ENCODE peak calls at places on chromosomes 5 and 9, in four cellular contexts. L is ecto neural progenitor cell; A is IMR-90; R is stimulated activated naive B cell treated with anti-CD40 and anti-IgM and Interleukin-4, amounts not matched to agents 10 μg/mL and 1 μg/mL and 100 μg/mL, for 72 hours. J is an unnamed sample.

GRCh38 chr5:157858527-157859226 is at the start of gene CLINT1:
- DNase-seq in L (peak), A (peak), R (peak), J (peak)

GRCh38 chr5:124446125-124446524 is 300.3 kb downstream of the ZNF608 start:
- DNase-seq in L (no peak), A (no peak), R (no peak), J (no peak)

GRCh38 chr5:32736842-32737241 is 25.7 kb downstream of the NPR3 start:
- DNase-seq in L (no peak), A (no peak), R (no peak), J (no peak)

GRCh38 chr5:72451771-72452505 is 55.3 kb downstream of the ZNF366 start:
- DNase-seq in L (no peak), A (peak), R (peak), J (peak)

GRCh38 chr9:12640021-12640587 is 53.1 kb upstream of the TYRP1 start:
- DNase-seq in L (no peak), A (peak), R (no peak), J (no peak)

GRCh38 chr5:57863661-57864060 is 381.1 kb upstream of the ACTBL2 start:
- DNase-seq in L (no peak), A (peak), R (no peak), J (peak)

GRCh38 chr5:1103505-1104326 is 8.1 kb downstream of the SLC12A7 start:
- DNase-seq in L (no peak), A (no peak), R (no peak), J (peak)

GRCh38 chr5:51566940-51567339 is 183.7 kb downstream of the ISL1 start:
- DNase-seq in L (no peak), A (no peak), R (no peak), J (no peak)

GRCh38 chr9:18824095-18824666 is 208.8 kb downstream of the SAXO1 start:
- DNase-seq in L (no peak), A (no peak), R (no peak), J (peak)

GRCh38 chr5:140222416-140222815 is 47.4 kb downstream of the CYSTM1 start:
- DNase-seq in L (no peak), A (no peak), R (no peak), J (no peak)

GRCh38 chr5:128877476-128877875 is 87.8 kb upstream of the SLC27A6 start:
- DNase-seq in L (no peak), A (no peak), R (no peak), J (no peak)

GRCh38 chr5:54062958-54063357 is 247.4 kb downstream of the ARL15 start:
- DNase-seq in L (no peak), A (peak), R (no peak), J (peak)

J was measured in osteoblast.